ENCODE peak calls at places on chromosome 6, in six cellular contexts. D is astrocyte, Y is K562, X is SK-N-SH, F is mammary epithelial cell, I is IMR-90. G is an unnamed sample.

GRCh38 chr6:24933868-24934401 is 1.8 kb downstream of the RIPOR2 start:
- DNase-seq in D (no peak), Y (peak; percentile 56), X (peak; percentile 12), F (no peak), I (no peak), G (peak; percentile 96)

GRCh38 chr6:4607793-4608192 is 168.4 kb upstream of the CDYL start:
- DNase-seq in D (no peak), Y (no peak), X (no peak), F (no peak), I (no peak), G (no peak)

GRCh38 chr6:149079911-149080501 is 237.5 kb upstream of the TAB2 start:
- DNase-seq in D (peak; percentile 65), Y (no peak), X (no peak), F (peak; percentile 72), I (peak; percentile 73), G (no peak)

GRCh38 chr6:4581468-4582420 is 194.5 kb upstream of the CDYL start:
- DNase-seq in D (peak; percentile 97), Y (no peak), X (no peak), F (no peak), I (peak; percentile 95), G (no peak)

GRCh38 chr6:2970034-2970685 is 1.2 kb downstream of the SERPINB6 start:
- DNase-seq in D (peak; percentile 51), Y (peak; percentile 69), X (peak; percentile 48), F (no peak), I (peak; percentile 40), G (no peak)

GRCh38 chr6:35343092-35343834 is 905 bp downstream of the PPARD start:
- DNase-seq in D (peak; percentile 47), Y (peak; percentile 80), X (peak; percentile 55), F (peak; percentile 36), I (peak; percentile 32), G (no peak)

GRCh38 chr6:37631295-37631694 is 66.4 kb downstream of the MDGA1 start:
- DNase-seq in D (no peak), Y (no peak), X (no peak), F (no peak), I (no peak), G (no peak)

GRCh38 chr6:167229586-167229985 is 61.5 kb upstream of the UNC93A start:
- DNase-seq in D (no peak), Y (no peak), X (no peak), F (no peak), I (no peak), G (no peak)

GRCh38 chr6:157017861-157018260 is 240.7 kb downstream of the ARID1B start:
- DNase-seq in D (no peak), Y (no peak), X (no peak), F (peak; percentile 32), I (peak; percentile 15), G (no peak)

GRCh38 chr6:22590423-22590822 is 21.1 kb downstream of the HDGFL1 start:
- DNase-seq in D (no peak), Y (no peak), X (peak; percentile 39), F (no peak), I (no peak), G (no peak)

DNA sequence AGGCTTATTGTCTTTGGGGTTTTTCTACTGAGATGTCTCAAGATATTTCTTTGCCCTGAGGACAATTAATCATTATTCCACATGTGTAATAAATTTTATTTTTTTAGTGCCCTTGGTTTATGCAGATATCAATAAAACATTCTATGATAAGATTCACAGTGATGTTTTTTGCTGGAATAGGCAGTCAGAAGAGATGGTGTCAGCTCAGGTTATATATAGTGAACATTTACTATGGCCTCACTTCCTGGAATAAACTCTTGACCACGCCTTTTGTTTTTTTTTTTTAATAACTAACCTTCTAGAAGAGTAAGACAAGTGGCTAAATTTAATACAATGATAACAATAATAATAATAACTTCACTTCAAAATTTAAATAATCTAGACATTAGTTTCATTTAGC is 209.7 kb downstream of the TRDN start:
- DNase-seq in D (no peak), Y (no peak), X (no peak), F (no peak), I (no peak), G (no peak)
- H3K4me2 ChIP-seq in D (no peak overlapping the region), Y (no peak overlapping the region), X (no peak overlapping the region), F (no peak overlapping the region), I (no peak overlapping the region), G (no peak overlapping the region)

DNA sequence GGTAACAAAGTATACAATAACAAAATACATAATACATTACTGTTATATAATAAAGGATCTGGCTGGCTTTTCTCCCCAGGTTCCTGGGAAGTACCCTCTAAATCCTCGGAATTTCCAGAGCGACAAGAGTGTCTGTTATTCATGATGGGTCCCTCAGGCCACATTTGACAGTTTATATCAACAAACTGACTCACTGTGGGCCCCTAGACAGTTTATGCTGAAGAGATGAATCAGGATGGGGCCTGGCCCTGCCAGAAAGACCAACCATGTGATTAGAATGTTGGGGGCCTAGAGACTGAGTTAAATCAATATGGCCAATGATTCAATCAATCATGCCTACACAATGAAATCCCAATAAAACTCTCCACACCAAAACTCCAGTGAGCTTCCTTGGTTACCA is 13.5 kb downstream of the USP45 start:
- DNase-seq in D (no peak), Y (no peak), X (no peak), F (no peak), I (peak; percentile 40), G (no peak)
- H3K4me3 ChIP-seq in D (no peak overlapping the region), Y (no peak overlapping the region), X (no peak overlapping the region), F (no peak overlapping the region), I (no peak overlapping the region), G (no peak overlapping the region)

DNA sequence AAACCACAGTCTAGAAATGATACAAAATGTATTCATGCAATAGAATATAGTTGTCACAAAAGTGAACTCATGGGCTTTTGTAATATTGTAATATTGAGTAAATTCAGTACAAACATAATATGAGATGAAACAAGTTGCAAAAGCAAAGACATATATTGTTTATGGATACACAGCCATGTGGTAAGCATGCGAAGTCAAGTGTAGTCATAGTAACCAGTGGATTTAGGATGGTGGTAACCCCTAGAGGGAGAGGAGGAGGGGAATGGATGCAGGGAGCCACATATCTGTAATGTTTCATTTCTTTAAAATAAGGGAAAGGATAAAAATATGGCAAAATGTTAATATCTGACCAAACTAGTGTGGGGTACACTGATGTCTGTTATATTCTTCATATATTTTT is 47.4 kb downstream of the ARMC2 start:
- DNase-seq in D (no peak), Y (no peak), X (no peak), F (no peak), I (peak; percentile 36), G (no peak)
- H3K4me2 ChIP-seq in D (peak overlapping the region; percentile 36), Y (no peak overlapping the region), X (peak overlapping the region; percentile 0), F (peak overlapping the region; percentile 4), I (peak overlapping the region; percentile 52), G (no peak overlapping the region)

DNA sequence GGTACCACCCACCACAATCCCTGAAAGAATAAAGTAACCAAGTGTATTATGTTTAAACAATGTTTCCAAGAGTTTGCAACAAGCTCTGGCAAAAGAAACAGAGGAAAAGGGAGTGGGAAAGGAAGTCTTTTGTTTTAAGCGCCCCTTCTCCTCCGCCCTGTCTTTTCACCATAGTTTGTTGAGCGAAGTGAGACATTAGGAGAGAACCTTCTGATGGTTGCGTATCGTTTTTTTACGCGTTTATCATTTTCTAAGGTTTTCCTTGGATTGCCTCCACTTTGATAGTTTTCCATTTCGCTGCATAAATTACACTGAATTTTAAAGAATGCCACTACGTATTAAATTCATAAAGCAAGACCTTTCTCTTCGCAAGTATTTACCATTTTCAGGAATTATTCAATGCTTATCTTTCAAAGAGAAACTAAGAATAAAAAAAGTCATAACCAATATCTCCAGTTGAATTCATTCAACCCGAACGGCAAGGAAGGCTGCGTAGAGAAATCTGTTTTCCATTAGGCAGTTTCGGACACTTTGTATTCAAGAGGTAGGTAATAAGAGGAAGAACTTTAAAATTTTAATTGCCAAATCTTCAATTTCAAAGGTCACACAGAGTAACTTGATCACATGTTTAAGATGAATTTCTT is 926 bp upstream of the EPHA7 start:
- DNase-seq in D (no peak), Y (no peak), X (no peak), F (no peak), I (no peak), G (peak; percentile 52)
- H3K4me3 ChIP-seq in D (peak overlapping the region; percentile 64), Y (no peak overlapping the region), X (no peak overlapping the region), F (peak overlapping the region; percentile 17), I (no peak overlapping the region), G (peak overlapping the region; percentile 62)

G was measured in GM23338.